ENCODE peak calls at places on chromosomes 1 and 21, in four cellular contexts. E is MM.1S, P is PC-3, J is hepatocyte. S is an unnamed sample.
A peak's percentile ranks its signal among the peaks of the same experiment; 100 is the strongest.

GRCh38 chr1:174652496-174653280 is 204.9 kb downstream of the GPR52 start:
- DNase-seq in P (no peak), E (no peak), J (peak; percentile 11), S (no peak)

GRCh38 chr1:230827081-230827681 is 41.1 kb downstream of the C1orf198 start:
- DNase-seq in P (peak; percentile 15), E (no peak), J (no peak), S (peak; percentile 25)

GRCh38 chr21:33362044-33362555 is 37.3 kb downstream of the IFNAR1 start:
- DNase-seq in J (peak; percentile 28), E (peak; percentile 63), P (peak; percentile 36), S (no peak)

GRCh38 chr1:92482665-92483441 is 3.9 kb downstream of the GFI1 start:
- DNase-seq in J (no peak), P (no peak), E (peak; percentile 49), S (peak; percentile 47)

GRCh38 chr1:14842361-14842760 is 243.9 kb downstream of the KAZN start:
- DNase-seq in P (peak; percentile 21), J (no peak), E (no peak), S (no peak)

GRCh38 chr1:206411321-206411720 is 59.0 kb upstream of the IKBKE start:
- DNase-seq in E (no peak), P (no peak), J (no peak), S (no peak)

GRCh38 chr1:101262601-101263348 is 26.0 kb downstream of the S1PR1 start:
- DNase-seq in P (no peak), E (no peak), J (peak; percentile 24), S (no peak)

GRCh38 chr1:101330427-101331130 is 93.8 kb downstream of the S1PR1 start:
- DNase-seq in J (peak; percentile 20), E (no peak), P (no peak), S (no peak)

GRCh38 chr21:26469789-26470188 is 103.3 kb downstream of the CYYR1 start:
- DNase-seq in P (peak; percentile 71), E (no peak), J (peak; percentile 23), S (peak; percentile 81)

GRCh38 chr1:167578935-167579521 is 25.5 kb upstream of the CREG1 start:
- DNase-seq in E (no peak), P (no peak), J (no peak), S (no peak)

GRCh38 chr1:25527946-25528595 is 15.3 kb upstream of the LDLRAP1 start:
- DNase-seq in E (no peak), J (no peak), P (no peak), S (no peak)

GRCh38 chr1:19344372-19344810 is 32.3 kb downstream of the SLC66A1 start:
- DNase-seq in E (no peak), J (peak; percentile 66), P (peak; percentile 50), S (peak; percentile 64)

GRCh38 chr1:22163578-22163977 is 20.7 kb upstream of the WNT4 start:
- DNase-seq in J (no peak), P (no peak), E (no peak), S (no peak)

GRCh38 chr1:34977858-34978257 is 7.3 kb downstream of the TMEM35B start:
- DNase-seq in J (no peak), E (no peak), P (no peak), S (no peak)

GRCh38 chr1:43007377-43008105 is 48.9 kb upstream of the SLC2A1 start:
- DNase-seq in P (no peak), J (peak; percentile 84), E (no peak), S (no peak)

GRCh38 chr1:178493301-178493741 is 3.4 kb downstream of the CLEC20A start:
- DNase-seq in E (no peak), J (no peak), P (no peak), S (no peak)

GRCh38 chr1:232793944-232794343 is 11.3 kb upstream of the MAP10 start:
- DNase-seq in P (peak; percentile 78), J (peak; percentile 68), E (peak; percentile 61), S (peak; percentile 81)

GRCh38 chr1:43930168-43930948 is 3.2 kb upstream of the ARTN start:
- DNase-seq in J (no peak), P (peak; percentile 38), E (peak; percentile 24), S (peak; percentile 13)

GRCh38 chr1:91717839-91718238 is 168.1 kb downstream of the TGFBR3 start:
- DNase-seq in J (no peak), E (no peak), P (no peak), S (no peak)

GRCh38 chr1:246404078-246404477 is 103.0 kb downstream of the SMYD3 start:
- DNase-seq in J (no peak), P (no peak), E (no peak), S (peak; percentile 36)

GRCh38 chr21:36966066-36966845 is at the start of gene HLCS:
- DNase-seq in P (peak; percentile 85), J (peak; percentile 89), E (peak; percentile 91), S (peak; percentile 82)

GRCh38 chr1:45953934-45954333 is 150.5 kb downstream of the MAST2 start:
- DNase-seq in E (no peak), J (peak; percentile 31), P (no peak), S (peak; percentile 46)

GRCh38 chr1:6260961-6261614 is at the start of gene GPR153:
- DNase-seq in E (peak; percentile 45), J (peak; percentile 76), P (peak; percentile 77), S (peak; percentile 73)

GRCh38 chr1:204563324-204563723 is 47.1 kb downstream of the MDM4 start:
- DNase-seq in J (no peak), E (no peak), P (no peak), S (no peak)

GRCh38 chr1:29878501-29878900 is 642.2 kb downstream of the PTPRU start:
- DNase-seq in P (no peak), E (no peak), J (no peak), S (no peak)

GRCh38 chr1:61301824-61302652 is 219.7 kb downstream of the NFIA start:
- DNase-seq in P (no peak), J (no peak), E (no peak), S (peak; percentile 89)

GRCh38 chr1:98316286-98316685 is 345.2 kb upstream of the SNX7 start:
- DNase-seq in E (no peak), P (peak; percentile 78), J (peak; percentile 20), S (peak; percentile 61)

GRCh38 chr1:247096112-247096511 is 8.0 kb downstream of the ZNF669 start:
- DNase-seq in P (no peak), J (no peak), E (no peak), S (no peak)

GRCh38 chr21:29194342-29194741 is 63.9 kb downstream of the MAP3K7CL start:
- DNase-seq in P (peak; percentile 60), E (no peak), J (no peak), S (no peak)

GRCh38 chr1:13699936-13700520 is at the start of gene PRDM2:
- DNase-seq in E (peak; percentile 38), P (peak; percentile 31), J (peak; percentile 78), S (peak; percentile 86)

GRCh38 chr1:115649964-115650363 is 8.2 kb downstream of the VANGL1 start:
- DNase-seq in J (no peak), P (no peak), E (no peak), S (no peak)

GRCh38 chr1:111197598-111198289 is 2.7 kb downstream of the DENND2D start:
- DNase-seq in E (no peak), P (peak; percentile 38), J (no peak), S (peak; percentile 43)

GRCh38 chr1:43366179-43366578 is 1.6 kb downstream of the ELOVL1 start:
- DNase-seq in E (no peak), J (peak; percentile 84), P (peak; percentile 77), S (no peak)

GRCh38 chr21:45847870-45848269 is 133.7 kb upstream of the COL6A1 start:
- DNase-seq in P (no peak), J (no peak), E (no peak), S (peak; percentile 7)

GRCh38 chr1:27552911-27553420 is 51.0 kb downstream of the AHDC1 start:
- DNase-seq in J (no peak), E (no peak), P (no peak), S (no peak)

GRCh38 chr1:199669916-199670315 is 357.6 kb upstream of the NR5A2 start:
- DNase-seq in P (no peak), E (no peak), J (no peak), S (no peak)

GRCh38 chr1:43348343-43348808 is 10.4 kb upstream of the CDC20 start:
- DNase-seq in P (no peak), E (no peak), J (no peak), S (no peak)

GRCh38 chr1:14616997-14617396 is 18.5 kb downstream of the KAZN start:
- DNase-seq in E (no peak), J (no peak), P (peak; percentile 78), S (no peak)

GRCh38 chr1:23394664-23395063 is 25.0 kb upstream of the ZNF436 start:
- DNase-seq in E (no peak), J (peak; percentile 74), P (no peak), S (peak; percentile 91)

GRCh38 chr21:42056996-42057689 is 14.0 kb upstream of the UMODL1 start:
- DNase-seq in P (peak; percentile 95), E (no peak), J (peak; percentile 77), S (peak; percentile 89)

GRCh38 chr1:62429581-62429980 is 7.3 kb upstream of the USP1 start:
- DNase-seq in J (no peak), E (no peak), P (no peak), S (peak; percentile 22)
- H3K27ac ChIP-seq in J (no peak overlapping the region), E (no peak overlapping the region), P (no peak overlapping the region), S (no peak overlapping the region)

GRCh38 chr1:2358651-2359640 is 32.4 kb downstream of the MORN1 start:
- DNase-seq in P (no peak), E (no peak), J (no peak), S (no peak)

GRCh38 chr1:2356911-2357845 is 34.2 kb downstream of the MORN1 start:
- DNase-seq in P (no peak), E (no peak), J (no peak), S (no peak)

GRCh38 chr1:2363847-2364513 is 27.4 kb downstream of the MORN1 start:
- DNase-seq in J (no peak), P (no peak), E (no peak), S (no peak)

GRCh38 chr1:2358072-2358471 is 33.3 kb downstream of the MORN1 start:
- DNase-seq in P (no peak), E (no peak), J (no peak), S (no peak)

GRCh38 chr1:2360588-2361364 is 30.6 kb downstream of the MORN1 start:
- DNase-seq in P (peak; percentile 51), E (no peak), J (no peak), S (no peak)
- H3K4me2 ChIP-seq in P (no peak overlapping the region), E (no peak overlapping the region), J (no peak overlapping the region), S (no peak overlapping the region)

GRCh38 chr1:155134858-155135415 is 715 bp upstream of the SLC50A1 start:
- DNase-seq in P (peak; percentile 100), E (peak; percentile 69), J (peak; percentile 97), S (peak; percentile 99)
- TF ChIP-seq EZH2phosphoT487 in P (no peak), E (no peak), J (no peak), S (no peak)

DNA sequence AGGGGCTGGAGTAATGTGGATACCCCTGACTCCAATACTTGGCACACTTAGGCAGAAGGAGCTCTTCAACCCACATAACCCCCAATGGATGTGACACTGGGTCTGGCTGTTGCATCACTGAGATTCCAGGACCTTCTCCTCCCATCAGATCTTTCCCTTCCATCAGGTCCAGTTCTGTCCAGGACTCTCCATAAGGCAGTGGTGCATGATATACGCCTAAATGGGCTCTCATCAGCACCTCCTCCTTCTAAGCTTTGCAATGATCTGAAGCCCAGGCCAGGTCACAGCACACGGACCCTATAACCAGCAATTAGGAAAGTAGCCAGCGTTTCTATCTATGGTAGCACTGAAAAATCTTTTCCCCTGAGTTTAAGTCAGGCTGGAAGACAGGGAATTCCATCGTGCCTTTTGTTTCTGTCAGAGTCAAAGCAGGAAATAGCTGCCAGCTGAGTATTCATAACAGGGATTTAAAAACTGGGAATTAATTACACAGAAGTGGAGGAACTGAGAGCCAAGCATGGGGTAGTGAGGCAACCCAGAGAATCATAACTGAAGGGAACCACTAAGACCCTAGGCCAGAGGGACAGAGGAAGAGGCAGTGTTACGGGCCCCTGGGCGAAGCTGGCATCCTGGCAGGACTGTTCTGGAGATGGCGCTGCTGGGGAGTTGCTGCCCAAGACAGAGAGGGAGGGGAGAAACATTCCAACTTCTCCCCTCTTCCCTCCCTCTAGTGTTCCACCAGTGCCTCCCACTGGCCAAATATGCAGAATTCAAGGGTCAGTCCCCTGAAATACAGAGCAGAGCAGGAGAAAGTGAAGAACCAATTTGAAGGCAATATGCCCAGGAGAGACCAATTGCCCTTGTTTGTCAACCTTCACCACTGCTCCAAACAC is 37.5 kb upstream of the HOOK1 start:
- DNase-seq in E (no peak), P (no peak), J (no peak), S (peak; percentile 59)
- H3K27ac ChIP-seq in E (no peak overlapping the region), P (no peak overlapping the region), J (no peak overlapping the region), S (peak overlapping the region; percentile 32)

S was measured in GM23248.